ENCODE peak calls at places on chromosomes 12 and 14, in four cellular contexts. F is SK-N-SH, S is WTC11, C is HepG2. L is an unnamed sample.

GRCh38 chr14:22664261-22664660 is 20.1 kb upstream of the OR6J1 start:
- DNase-seq in C (peak), S (no peak), F (no peak), L (no peak)

GRCh38 chr14:100584056-100585031 is 2.9 kb downstream of the BEGAIN start:
- DNase-seq in C (no peak), S (peak), F (no peak), L (peak)

GRCh38 chr12:24719293-24719721 is 229.6 kb downstream of the BCAT1 start:
- DNase-seq in S (no peak), F (no peak), C (no peak), L (no peak)

GRCh38 chr12:55720894-55721444 is 776 bp downstream of the RDH5 start:
- DNase-seq in C (peak), S (peak), F (peak), L (no peak)

GRCh38 chr14:76955575-76956252 is 72.8 kb downstream of the IRF2BPL start:
- DNase-seq in S (no peak), C (peak), F (no peak), L (no peak)

GRCh38 chr12:115194857-115195256 is 510.9 kb upstream of the TBX3 start:
- DNase-seq in S (no peak), F (no peak), C (no peak), L (no peak)

GRCh38 chr14:24275524-24276139 is 4.2 kb upstream of the RABGGTA start:
- DNase-seq in F (no peak), C (peak), S (peak), L (peak)

GRCh38 chr14:61570188-61570960 is 124.9 kb upstream of the HIF1A start:
- DNase-seq in S (no peak), C (no peak), F (no peak), L (no peak)

GRCh38 chr14:72701610-72702009 is 192.3 kb downstream of the DPF3 start:
- DNase-seq in S (no peak), F (peak), C (no peak), L (no peak)

GRCh38 chr12:104219361-104219892 is 3.8 kb downstream of the TXNRD1 start:
- DNase-seq in S (no peak), F (peak), C (peak), L (peak)

GRCh38 chr14:63155511-63156189 is 48.6 kb upstream of the RHOJ start:
- DNase-seq in C (no peak), S (no peak), F (no peak), L (no peak)

GRCh38 chr14:66005899-66006434 is 480.2 kb upstream of the CCDC196 start:
- DNase-seq in F (no peak), C (no peak), S (no peak), L (no peak)

GRCh38 chr12:96368233-96368632 is 32.0 kb downstream of the CDK17 start:
- DNase-seq in S (no peak), C (no peak), F (no peak), L (no peak)
- TF ChIP-seq FOXJ3 in S (no peak), C (no peak), F (no peak), L (no peak)

DNA sequence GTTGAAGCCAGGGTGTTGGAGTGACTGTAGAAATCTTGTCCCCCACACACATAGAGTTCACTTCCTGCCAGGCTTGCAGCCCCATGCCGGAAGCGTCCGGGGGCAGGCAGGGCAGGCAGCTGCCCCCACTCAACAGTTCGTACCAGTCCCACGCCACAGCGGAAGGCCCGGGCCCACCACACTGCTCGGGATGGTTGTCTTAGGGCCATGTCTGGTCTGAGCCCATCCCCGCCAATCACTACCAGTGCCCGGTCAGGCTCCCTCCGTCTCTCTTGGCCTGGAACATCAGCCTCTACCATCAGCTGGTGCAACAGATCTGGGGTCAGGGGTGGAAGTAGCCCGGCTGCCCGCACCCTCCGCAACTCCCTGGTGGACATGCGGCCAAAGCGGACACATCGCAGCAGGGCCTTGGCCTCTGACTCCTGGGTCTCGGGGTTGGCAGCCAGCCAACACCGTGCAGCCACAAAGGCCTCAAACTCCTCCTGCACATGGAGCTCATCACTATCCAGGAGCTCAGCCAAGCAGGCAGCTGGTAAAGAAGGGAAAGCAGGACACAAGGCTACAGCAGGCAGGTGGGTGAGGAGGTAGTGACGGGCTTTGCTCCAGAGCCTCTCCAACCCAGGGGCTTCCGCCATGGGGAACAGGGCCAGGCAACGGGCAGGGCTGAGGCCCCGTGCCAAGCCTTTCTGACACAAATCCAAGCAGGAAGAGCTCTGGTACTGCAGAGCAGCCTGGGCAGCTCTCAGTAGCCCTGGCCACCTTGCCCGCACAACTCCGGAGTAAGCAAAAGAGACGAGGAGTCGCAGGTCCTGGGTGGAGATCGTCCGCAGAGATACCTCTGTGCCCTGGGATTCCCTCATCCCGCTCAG is 5.9 kb downstream of the KLHL33 start:
- DNase-seq in F (no peak), S (no peak), C (peak), L (peak)
- TF ChIP-seq FOXJ3 in F (no peak), S (no peak), C (no peak), L (no peak)

GRCh38 chr12:62730649-62731377 is 204.1 kb downstream of the PPM1H start:
- DNase-seq in S (no peak), C (no peak), F (no peak), L (no peak)
- TF ChIP-seq FOXJ3 in S (no peak), C (no peak), F (no peak), L (no peak)

GRCh38 chr14:99231850-99232401 is 40.1 kb downstream of the BCL11B start:
- DNase-seq in C (no peak), F (no peak), S (peak), L (no peak)
- TF ChIP-seq FOXJ3 in C (no peak), F (no peak), S (no peak), L (no peak)

GRCh38 chr12:27332407-27333310 is at the start of gene BMAL2:
- DNase-seq in F (peak), C (peak), S (peak), L (peak)
- TF ChIP-seq FOXJ3 in F (no peak), C (no peak), S (no peak), L (no peak)

DNA sequence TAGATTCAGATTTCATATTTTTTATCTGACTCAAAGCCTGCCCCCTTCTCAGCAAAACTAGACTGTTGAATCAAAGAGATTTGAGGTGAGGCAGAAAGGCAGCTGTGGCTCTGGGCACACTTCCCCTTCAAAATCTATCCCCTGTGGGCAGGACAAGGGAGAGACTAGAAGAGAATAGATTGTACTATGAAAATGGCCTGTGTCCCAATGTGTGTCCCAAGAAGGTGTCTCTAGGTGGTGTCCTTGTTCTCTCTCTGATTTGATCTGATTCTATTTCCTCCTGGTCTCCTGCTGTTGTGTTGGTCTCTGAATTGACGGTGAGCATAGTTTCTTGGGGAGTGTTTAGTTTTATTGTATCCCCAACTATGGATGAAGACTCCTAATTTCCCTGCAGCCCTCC is 565.8 kb upstream of the ATP2B1 start:
- DNase-seq in C (no peak), F (no peak), S (no peak), L (no peak)
- TF ChIP-seq FOXJ3 in C (no peak), F (no peak), S (no peak), L (no peak)

GRCh38 chr12:2541805-2542204 is 253.0 kb upstream of the FKBP4 start:
- DNase-seq in F (no peak), S (no peak), C (no peak), L (no peak)

GRCh38 chr12:2536724-2537123 is 258.0 kb upstream of the FKBP4 start:
- DNase-seq in S (no peak), F (no peak), C (no peak), L (no peak)

GRCh38 chr12:2537868-2538541 is 256.8 kb upstream of the FKBP4 start:
- DNase-seq in C (no peak), S (no peak), F (no peak), L (no peak)

GRCh38 chr12:2540535-2540941 is 254.2 kb upstream of the FKBP4 start:
- DNase-seq in C (no peak), S (no peak), F (no peak), L (no peak)

DNA sequence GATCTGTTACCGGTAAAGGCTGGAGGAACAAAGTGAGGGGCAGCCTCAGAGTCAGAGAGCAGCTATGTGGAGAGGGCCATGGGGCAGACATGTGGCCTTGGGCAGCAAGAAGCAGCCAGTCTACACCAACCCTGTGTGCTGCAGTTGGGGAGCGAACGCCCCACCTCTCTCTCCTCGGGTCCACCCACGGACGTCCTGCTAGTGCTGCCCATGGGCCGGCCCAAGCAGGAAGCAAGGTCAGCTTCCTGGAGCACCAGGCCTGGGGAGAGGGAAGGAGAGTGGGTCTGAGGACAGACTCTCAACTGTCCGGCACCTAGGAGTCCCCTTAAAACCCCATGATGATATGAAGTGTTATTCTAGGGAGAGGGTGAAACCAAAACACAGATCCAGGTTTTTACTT is 254.8 kb upstream of the FKBP4 start:
- DNase-seq in C (no peak), S (no peak), F (no peak), L (no peak)
- TF ChIP-seq FOXJ3 in C (no peak), S (no peak), F (no peak), L (no peak)

GRCh38 chr14:28783593-28784143 is 17.1 kb downstream of the FOXG1 start:
- DNase-seq in F (no peak), S (no peak), C (no peak), L (no peak)

GRCh38 chr14:28779416-28779941 is 12.9 kb downstream of the FOXG1 start:
- DNase-seq in S (no peak), F (no peak), C (no peak), L (no peak)

GRCh38 chr14:28780843-28781503 is 14.4 kb downstream of the FOXG1 start:
- DNase-seq in F (no peak), C (no peak), S (no peak), L (no peak)

GRCh38 chr14:28784262-28785021 is 17.9 kb downstream of the FOXG1 start:
- DNase-seq in S (no peak), F (no peak), C (no peak), L (no peak)

GRCh38 chr14:28785096-28785952 is 18.7 kb downstream of the FOXG1 start:
- DNase-seq in C (no peak), F (no peak), S (peak), L (no peak)
- TF ChIP-seq FOXJ3 in C (no peak), F (no peak), S (no peak), L (no peak)

GRCh38 chr12:43206396-43206795 is 345.6 kb downstream of the ADAMTS20 start:
- DNase-seq in S (no peak), F (no peak), C (no peak), L (no peak)

GRCh38 chr12:43208221-43208620 is 343.8 kb downstream of the ADAMTS20 start:
- DNase-seq in C (no peak), F (no peak), S (no peak), L (no peak)

GRCh38 chr12:43216490-43216889 is 335.5 kb downstream of the ADAMTS20 start:
- DNase-seq in F (no peak), C (no peak), S (no peak), L (no peak)

GRCh38 chr12:43208627-43209026 is 343.4 kb downstream of the ADAMTS20 start:
- DNase-seq in F (no peak), S (no peak), C (peak), L (no peak)

DNA sequence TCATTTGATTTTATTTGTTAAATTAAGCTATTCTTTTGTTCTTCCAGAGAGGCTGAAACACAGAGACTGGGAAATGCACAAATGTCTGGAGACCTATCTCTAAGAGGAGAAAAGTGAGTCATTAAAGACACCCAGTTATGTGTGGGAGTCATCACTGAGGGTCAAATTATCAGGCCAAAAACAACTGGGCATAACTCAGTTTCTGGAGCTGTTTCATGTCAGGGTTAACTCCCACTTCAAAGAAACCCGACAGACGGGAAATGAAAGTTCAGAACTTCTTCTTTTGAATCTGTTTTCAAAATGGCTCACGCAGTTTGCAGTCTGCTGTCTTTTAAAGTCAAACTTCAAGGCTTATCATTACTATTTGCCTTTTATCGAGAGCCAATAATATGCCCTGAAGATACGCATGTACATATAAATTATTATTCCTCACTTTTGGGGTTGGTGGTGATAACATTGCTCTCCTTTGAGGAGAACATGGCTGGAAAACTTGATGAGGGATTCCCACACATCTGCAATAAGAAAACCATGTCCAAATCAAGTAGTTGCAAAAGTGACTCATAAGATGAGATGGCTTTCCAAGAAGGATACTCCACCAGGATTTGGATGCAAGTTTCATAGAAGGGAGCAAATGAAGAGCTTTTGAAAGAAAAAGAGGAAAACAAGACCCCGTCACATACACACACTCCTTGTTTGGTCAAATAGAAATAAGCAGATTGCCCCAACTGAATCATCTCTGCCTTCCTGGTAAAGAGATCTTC is 341.4 kb downstream of the ADAMTS20 start:
- DNase-seq in C (no peak), F (no peak), S (no peak), L (peak)
- TF ChIP-seq FOXJ3 in C (no peak), F (no peak), S (no peak), L (no peak)

GRCh38 chr12:4273651-4274395 is at the start of gene CCND2:
- DNase-seq in F (peak), C (no peak), S (peak), L (peak)
- TF ChIP-seq FOXJ3 in F (no peak), C (no peak), S (no peak), L (no peak)

L was measured in K562.